ENCODE peak calls at places on chromosomes 12 and 14, in eight cellular contexts. V is activated B cell treated with CpG ODN at 0.5 μM for 24 hours; B is OCI-LY7; P is psoas muscle; Q is Peyer's patch; I is CD4-positive, alpha-beta T cell; O is progenitor cell of endocrine pancreas; N is astrocyte of the cerebellum. U is an unnamed sample.

GRCh38 chr12:6067152-6067916 is 57.1 kb downstream of the VWF start:
- DNase-seq in P (no peak), N (no peak), V (no peak), B (no peak), O (no peak), Q (no peak), I (no peak), U (no peak)

GRCh38 chr14:99720941-99721791 is 37.1 kb downstream of the CYP46A1 start:
- DNase-seq in Q (peak), O (no peak), I (no peak), N (no peak), V (no peak), B (no peak), P (no peak), U (peak)

GRCh38 chr12:48023386-48023785 is 19.1 kb upstream of the COL2A1 start:
- DNase-seq in V (no peak), I (no peak), O (no peak), P (no peak), Q (no peak), B (no peak), N (no peak), U (no peak)

GRCh38 chr12:33439587-33440011 is at the start of gene SYT10:
- DNase-seq in V (no peak), N (no peak), B (no peak), P (no peak), Q (no peak), O (peak), I (no peak), U (no peak)

GRCh38 chr12:5922500-5922899 is 22.6 kb downstream of the ANO2 start:
- DNase-seq in O (no peak), I (no peak), P (no peak), N (no peak), Q (no peak), V (no peak), B (no peak), U (no peak)

GRCh38 chr12:7376196-7376595 is 67.8 kb downstream of the CD163L1 start:
- DNase-seq in I (no peak), B (no peak), N (no peak), O (no peak), P (no peak), Q (no peak), V (no peak), U (no peak)

GRCh38 chr12:95789126-95790024 is 1.2 kb downstream of the NTN4 start:
- DNase-seq in I (no peak), B (no peak), Q (no peak), O (peak), N (no peak), P (peak), V (no peak), U (peak)

GRCh38 chr12:3869860-3870259 is 3.3 kb downstream of the PARP11 start:
- DNase-seq in Q (no peak), N (no peak), O (no peak), P (no peak), I (peak), V (no peak), B (no peak), U (no peak)

GRCh38 chr14:28577711-28578131 is 188.9 kb upstream of the FOXG1 start:
- DNase-seq in P (no peak), I (no peak), N (peak), Q (no peak), V (no peak), B (no peak), O (no peak), U (no peak)

GRCh38 chr14:104677506-104678332 is 11.7 kb upstream of the INF2 start:
- DNase-seq in O (peak), I (peak), Q (peak), B (peak), V (peak), P (peak), N (no peak), U (no peak)

GRCh38 chr12:54258286-54258685 is 21.6 kb downstream of the CBX5 start:
- DNase-seq in I (no peak), V (no peak), O (no peak), Q (no peak), N (peak), B (no peak), P (no peak), U (no peak)

GRCh38 chr12:89247962-89248361 is 104.3 kb downstream of the DUSP6 start:
- DNase-seq in I (no peak), N (no peak), V (no peak), P (no peak), B (no peak), O (no peak), Q (no peak), U (no peak)

GRCh38 chr14:93285048-93285447 is 47.8 kb downstream of the BTBD7 start:
- DNase-seq in O (no peak), I (no peak), B (no peak), Q (no peak), V (no peak), N (peak), P (no peak), U (no peak)

GRCh38 chr14:36408388-36408787 is 88.0 kb upstream of the MBIP start:
- DNase-seq in Q (no peak), P (no peak), V (no peak), B (no peak), N (no peak), O (no peak), I (no peak), U (no peak)

GRCh38 chr14:37131205-37131604 is 41.2 kb downstream of the SLC25A21 start:
- DNase-seq in N (no peak), V (no peak), P (no peak), B (no peak), Q (no peak), I (no peak), O (no peak), U (no peak)

GRCh38 chr12:46430340-46430948 is 57.9 kb upstream of the SLC38A2 start:
- DNase-seq in B (no peak), O (no peak), N (peak), V (no peak), I (no peak), P (no peak), Q (no peak), U (no peak)

GRCh38 chr14:24074625-24075484 is 3.5 kb downstream of the CPNE6 start:
- DNase-seq in I (no peak), P (no peak), V (no peak), Q (no peak), N (no peak), O (no peak), B (no peak), U (no peak)

GRCh38 chr12:21940972-21941521 is at the start of gene ABCC9:
- DNase-seq in P (peak), B (no peak), V (no peak), I (no peak), O (peak), N (no peak), Q (no peak), U (no peak)

GRCh38 chr12:110466791-110467190 is 1.3 kb downstream of the GPN3 start:
- DNase-seq in I (no peak), V (no peak), B (no peak), O (no peak), Q (no peak), P (no peak), N (no peak), U (no peak)

GRCh38 chr12:105317453-105317852 is 13.0 kb upstream of the C12orf75 start:
- DNase-seq in V (no peak), O (no peak), N (no peak), Q (no peak), P (no peak), I (no peak), B (no peak), U (no peak)

GRCh38 chr12:101698782-101699347 is 1.4 kb downstream of the CHPT1 start:
- DNase-seq in N (no peak), B (peak), Q (peak), O (no peak), I (no peak), V (no peak), P (no peak), U (no peak)

GRCh38 chr14:76761198-76761848 is at the start of gene VASH1:
- DNase-seq in O (peak), N (peak), B (no peak), I (peak), P (peak), Q (peak), V (peak), U (no peak)

GRCh38 chr12:6377667-6377994 is 2.3 kb upstream of the SCNN1A start:
- DNase-seq in O (no peak), N (no peak), B (no peak), P (no peak), V (no peak), I (no peak), Q (no peak), U (no peak)

GRCh38 chr14:67820428-67820881 is 876 bp downstream of the RAD51B start:
- DNase-seq in V (no peak), N (no peak), P (no peak), I (no peak), O (no peak), Q (no peak), B (peak), U (no peak)

GRCh38 chr12:128178971-128179370 is 88.0 kb upstream of the TMEM132C start:
- DNase-seq in V (no peak), P (no peak), I (no peak), B (no peak), O (no peak), N (no peak), Q (no peak), U (no peak)

GRCh38 chr12:109111775-109112491 is 4.5 kb upstream of the ACACB start:
- DNase-seq in Q (peak), P (peak), N (no peak), O (no peak), I (peak), V (peak), B (peak), U (no peak)

GRCh38 chr12:66776974-66777373 is 98.1 kb upstream of the GRIP1 start:
- DNase-seq in P (no peak), V (no peak), B (no peak), I (no peak), N (no peak), Q (peak), O (no peak), U (no peak)

GRCh38 chr14:69355955-69356321 is 42.2 kb downstream of the ERH start:
- DNase-seq in P (peak), I (no peak), N (peak), B (no peak), Q (no peak), O (no peak), V (no peak), U (no peak)

GRCh38 chr14:69175130-69175529 is 16.2 kb upstream of the EXD2 start:
- DNase-seq in B (no peak), I (no peak), N (no peak), V (no peak), Q (no peak), P (no peak), O (no peak), U (no peak)

GRCh38 chr12:125070661-125071390 is 5.6 kb downstream of the AACS start:
- DNase-seq in N (no peak), B (no peak), V (no peak), Q (no peak), I (no peak), O (no peak), P (no peak), U (no peak)

GRCh38 chr14:73324536-73324932 is 87.2 kb downstream of the PAPLN start:
- DNase-seq in Q (no peak), V (no peak), P (no peak), N (no peak), I (no peak), O (no peak), B (no peak), U (no peak)

GRCh38 chr12:127944211-127944899 is 322.6 kb upstream of the TMEM132C start:
- DNase-seq in P (no peak), N (no peak), I (no peak), B (no peak), V (no peak), O (no peak), Q (no peak), U (no peak)

DNA sequence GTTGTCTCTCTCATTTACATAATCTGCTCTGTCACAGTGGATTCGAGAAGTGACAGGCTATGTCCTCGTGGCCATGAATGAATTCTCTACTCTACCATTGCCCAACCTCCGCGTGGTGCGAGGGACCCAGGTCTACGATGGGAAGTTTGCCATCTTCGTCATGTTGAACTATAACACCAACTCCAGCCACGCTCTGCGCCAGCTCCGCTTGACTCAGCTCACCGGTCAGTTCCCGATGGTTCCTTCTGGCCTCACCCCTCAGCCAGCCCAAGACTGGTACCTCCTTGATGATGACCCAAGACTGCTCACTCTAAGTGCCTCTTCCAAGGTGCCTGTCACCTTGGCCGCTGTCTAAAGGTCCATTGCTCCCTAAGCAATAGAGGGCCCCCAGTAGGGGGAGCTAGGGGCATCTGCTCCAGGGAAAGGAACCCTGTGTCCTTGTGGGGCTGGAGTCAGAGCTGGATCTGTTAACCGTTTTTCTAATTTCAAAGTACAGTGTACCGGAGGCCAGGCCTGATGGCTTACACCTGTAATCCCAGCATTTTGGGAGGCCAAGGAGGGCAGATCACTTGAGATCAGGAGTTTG is 5.1 kb downstream of the ERBB3 start:
- DNase-seq in V (no peak), I (no peak), O (no peak), N (no peak), B (peak), P (peak), Q (no peak), U (no peak)
- TF ChIP-seq CTCF in V (no peak), I (peak), O (peak), N (peak), B (peak), P (no peak), Q (no peak), U (peak)

DNA sequence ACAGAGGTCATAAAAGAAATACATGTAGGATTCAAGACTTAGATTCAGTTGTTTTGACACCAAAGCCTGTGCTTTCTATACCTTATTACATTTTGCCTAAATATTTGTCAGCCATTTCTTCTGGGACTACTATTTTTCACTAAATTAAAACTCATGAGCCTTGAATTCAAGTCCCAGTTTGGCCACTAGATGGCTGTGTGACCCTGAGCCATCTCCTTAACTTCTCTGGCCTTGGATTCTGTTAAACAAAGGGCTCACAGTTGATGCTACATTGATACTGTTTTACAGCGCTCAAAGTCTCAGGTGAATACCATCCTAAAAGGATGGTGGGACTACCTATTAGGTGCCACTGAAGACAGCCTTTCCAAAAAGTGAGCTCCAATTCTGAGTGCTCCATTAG is 39.6 kb upstream of the CCDC198 start:
- DNase-seq in V (no peak), N (peak), P (no peak), I (no peak), O (no peak), Q (no peak), B (peak), U (no peak)
- TF ChIP-seq CTCF in V (no peak), N (peak), P (peak), I (no peak), O (peak), Q (no peak), B (peak), U (peak)

DNA sequence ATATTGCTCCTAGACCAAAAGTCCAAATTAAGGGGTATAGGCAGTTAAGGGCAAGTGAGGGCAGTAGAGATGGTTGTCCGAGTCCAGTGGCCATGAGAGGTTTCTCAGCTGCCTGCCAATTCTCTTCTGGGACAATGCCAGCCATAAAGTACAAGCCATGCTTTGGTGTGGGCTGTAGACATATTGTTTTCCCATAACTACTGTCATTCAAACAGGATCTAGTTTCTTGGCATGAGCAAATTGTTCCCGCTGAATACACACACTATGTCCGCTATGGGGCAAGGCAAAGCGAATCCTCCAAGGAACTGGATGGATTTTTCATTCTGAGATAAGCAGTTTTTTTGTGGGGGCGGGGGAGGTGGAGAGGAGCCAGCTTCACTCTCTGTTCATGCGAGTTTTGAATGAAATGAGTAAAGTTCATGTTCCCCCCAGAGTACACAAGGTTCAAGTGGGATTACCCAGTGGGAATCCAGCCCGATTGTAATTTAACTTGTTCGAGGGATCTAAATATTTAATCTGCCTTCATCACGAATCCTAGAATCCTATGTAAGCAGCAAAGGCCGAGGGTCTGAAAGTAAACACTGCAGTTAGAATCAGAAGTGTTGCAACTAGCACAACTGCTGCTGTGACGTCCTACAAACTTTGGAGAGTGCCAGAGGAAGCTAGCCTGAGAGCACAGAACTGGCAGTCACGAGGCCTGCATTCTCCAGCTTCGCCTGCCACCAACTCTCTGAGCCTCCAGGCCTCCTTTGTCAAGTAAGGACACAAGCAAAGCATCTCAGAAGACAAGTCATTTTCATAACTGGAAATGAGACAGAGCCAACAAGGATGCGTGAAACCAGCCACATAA is 137.0 kb downstream of the CRADD start:
- DNase-seq in I (no peak), Q (no peak), N (no peak), P (peak), V (no peak), O (no peak), B (no peak), U (no peak)
- TF ChIP-seq CTCF in I (no peak), Q (no peak), N (no peak), P (no peak), V (no peak), O (no peak), B (no peak), U (no peak)

GRCh38 chr12:25827747-25828146 is 130.7 kb upstream of the RASSF8 start:
- DNase-seq in B (no peak), I (no peak), P (no peak), Q (no peak), O (no peak), N (no peak), V (no peak), U (no peak)

GRCh38 chr12:25828188-25828587 is 130.3 kb upstream of the RASSF8 start:
- DNase-seq in I (no peak), P (no peak), N (no peak), B (no peak), O (no peak), V (no peak), Q (no peak), U (no peak)

GRCh38 chr12:25827141-25827540 is 131.3 kb upstream of the RASSF8 start:
- DNase-seq in N (no peak), P (no peak), B (no peak), Q (no peak), I (no peak), V (no peak), O (no peak), U (no peak)

GRCh38 chr12:25824729-25825128 is 133.8 kb upstream of the RASSF8 start:
- DNase-seq in N (no peak), V (no peak), B (no peak), I (no peak), Q (no peak), O (no peak), P (no peak), U (no peak)

GRCh38 chr12:25825494-25825893 is 133.0 kb upstream of the RASSF8 start:
- DNase-seq in Q (no peak), B (no peak), O (no peak), P (no peak), V (no peak), N (no peak), I (no peak), U (no peak)
- TF ChIP-seq CTCF in Q (no peak), B (no peak), O (no peak), P (no peak), V (no peak), N (no peak), I (no peak), U (peak)

GRCh38 chr12:10366875-10367274 is 23.0 kb downstream of the KLRK1 start:
- DNase-seq in Q (no peak), N (no peak), B (peak), I (no peak), V (no peak), O (no peak), P (no peak), U (no peak)
- TF ChIP-seq CTCF in Q (no peak), N (peak), B (peak), I (peak), V (no peak), O (peak), P (no peak), U (peak)

GRCh38 chr12:113221181-113221996 is at the start of gene TPCN1:
- DNase-seq in Q (peak), N (peak), P (peak), I (peak), B (peak), O (peak), V (peak), U (peak)
- TF ChIP-seq CTCF in Q (peak), N (no peak), P (no peak), I (no peak), B (no peak), O (peak), V (no peak), U (peak)

GRCh38 chr14:85421166-85421877 is 108.6 kb upstream of the FLRT2 start:
- DNase-seq in I (no peak), Q (no peak), B (no peak), O (no peak), V (no peak), P (no peak), N (no peak), U (no peak)

GRCh38 chr14:85423889-85424288 is 106.1 kb upstream of the FLRT2 start:
- DNase-seq in Q (no peak), P (no peak), N (no peak), I (no peak), B (no peak), V (no peak), O (no peak), U (no peak)

GRCh38 chr14:85426068-85426935 is 103.6 kb upstream of the FLRT2 start:
- DNase-seq in N (no peak), Q (no peak), I (no peak), P (no peak), O (no peak), V (no peak), B (no peak), U (no peak)

GRCh38 chr14:85428926-85429325 is 101.0 kb upstream of the FLRT2 start:
- DNase-seq in O (no peak), N (no peak), I (no peak), P (no peak), B (no peak), V (no peak), Q (no peak), U (no peak)

GRCh38 chr14:85425507-85425906 is 104.4 kb upstream of the FLRT2 start:
- DNase-seq in N (no peak), V (no peak), P (no peak), B (no peak), I (no peak), O (no peak), Q (no peak), U (no peak)
- TF ChIP-seq CTCF in N (no peak), V (no peak), P (no peak), B (no peak), I (no peak), O (peak), Q (no peak), U (peak)

DNA sequence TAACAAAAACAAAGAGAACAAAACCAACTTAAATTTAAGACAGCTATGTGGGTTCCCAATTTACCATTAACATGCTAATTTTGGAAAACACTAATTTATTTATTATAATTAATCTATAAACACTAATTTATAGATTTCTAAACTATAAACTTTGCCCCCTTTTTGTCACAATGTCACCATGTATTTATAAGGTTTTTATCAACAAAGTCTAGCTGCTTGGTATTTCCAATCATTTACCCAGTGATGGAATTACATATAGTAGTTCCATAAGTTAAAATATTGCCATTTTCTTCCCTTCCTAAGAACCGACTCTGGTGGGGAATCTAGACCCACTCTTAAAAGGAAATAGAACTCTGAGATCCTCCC is 140.7 kb downstream of the PPM1H start:
- DNase-seq in B (no peak), Q (no peak), O (no peak), V (no peak), P (no peak), I (no peak), N (no peak), U (no peak)
- TF ChIP-seq CTCF in B (peak), Q (no peak), O (no peak), V (no peak), P (no peak), I (peak), N (no peak), U (peak)

GRCh38 chr12:25447046-25447445 is 106.0 kb downstream of the LMNTD1 start:
- DNase-seq in O (no peak), B (no peak), I (no peak), N (no peak), Q (no peak), P (no peak), V (no peak), U (no peak)
- TF ChIP-seq CTCF in O (no peak), B (no peak), I (no peak), N (no peak), Q (no peak), P (no peak), V (no peak), U (no peak)

U was measured in chondrocyte.